ENCODE peak calls at places on chromosomes 3 and 15, in eight cellular contexts. One of them, this sample, is unnamed.
A peak's percentile ranks its signal among the peaks of the same experiment; 100 is the strongest.

GRCh38 chr3:165624761-165625160 is 212.5 kb downstream of the BCHE start:
- DNase-seq in effector memory CD4-positive, alpha-beta T cell: no peak
- DNase-seq in A549: peak; percentile 14
- DNase-seq in thoracic aorta: no peak
- DNase-seq in HAP-1: peak; percentile 10
- DNase-seq in left lung: no peak
- DNase-seq in astrocyte: no peak
- DNase-seq in IMR-90: peak; percentile 50
- DNase-seq in this sample: no peak

GRCh38 chr15:56798639-56799038 is 65.3 kb upstream of the ZNF280D start:
- DNase-seq in effector memory CD4-positive, alpha-beta T cell: no peak
- DNase-seq in A549: no peak
- DNase-seq in thoracic aorta: no peak
- DNase-seq in HAP-1: no peak
- DNase-seq in left lung: no peak
- DNase-seq in astrocyte: no peak
- DNase-seq in IMR-90: peak; percentile 10
- DNase-seq in this sample: no peak

GRCh38 chr3:184568918-184569829 is 7.6 kb downstream of the EPHB3 start:
- DNase-seq in effector memory CD4-positive, alpha-beta T cell: no peak
- DNase-seq in A549: no peak
- DNase-seq in thoracic aorta: peak; percentile 41
- DNase-seq in HAP-1: peak; percentile 86
- DNase-seq in left lung: peak; percentile 88
- DNase-seq in astrocyte: peak; percentile 96
- DNase-seq in IMR-90: peak; percentile 97
- DNase-seq in this sample: peak; percentile 88

GRCh38 chr3:128107809-128108208 is 15.8 kb downstream of the RUVBL1 start:
- DNase-seq in effector memory CD4-positive, alpha-beta T cell: no peak
- DNase-seq in A549: no peak
- DNase-seq in thoracic aorta: no peak
- DNase-seq in HAP-1: no peak
- DNase-seq in left lung: no peak
- DNase-seq in astrocyte: peak; percentile 14
- DNase-seq in IMR-90: peak; percentile 10
- DNase-seq in this sample: no peak

GRCh38 chr3:149339931-149340309 is 6.5 kb upstream of the TM4SF18 start:
- DNase-seq in effector memory CD4-positive, alpha-beta T cell: no peak
- DNase-seq in A549: peak; percentile 98
- DNase-seq in thoracic aorta: peak; percentile 87
- DNase-seq in HAP-1: peak; percentile 13
- DNase-seq in left lung: peak; percentile 80
- DNase-seq in astrocyte: peak; percentile 99
- DNase-seq in IMR-90: peak; percentile 97
- DNase-seq in this sample: peak; percentile 96

GRCh38 chr3:133927543-133928066 is 31.9 kb upstream of the RAB6B start:
- DNase-seq in effector memory CD4-positive, alpha-beta T cell: peak; percentile 62
- DNase-seq in A549: no peak
- DNase-seq in thoracic aorta: no peak
- DNase-seq in HAP-1: peak; percentile 79
- DNase-seq in left lung: no peak
- DNase-seq in astrocyte: no peak
- DNase-seq in IMR-90: no peak
- DNase-seq in this sample: peak; percentile 72

GRCh38 chr15:60589253-60589652 is 110.3 kb upstream of the ICE2 start:
- DNase-seq in effector memory CD4-positive, alpha-beta T cell: no peak
- DNase-seq in A549: no peak
- DNase-seq in thoracic aorta: no peak
- DNase-seq in HAP-1: peak; percentile 53
- DNase-seq in left lung: no peak
- DNase-seq in astrocyte: no peak
- DNase-seq in IMR-90: no peak
- DNase-seq in this sample: no peak

GRCh38 chr3:23629181-23629893 is 176.4 kb upstream of the UBE2E1 start:
- DNase-seq in effector memory CD4-positive, alpha-beta T cell: no peak
- DNase-seq in A549: peak; percentile 62
- DNase-seq in thoracic aorta: no peak
- DNase-seq in HAP-1: no peak
- DNase-seq in left lung: no peak
- DNase-seq in astrocyte: peak; percentile 86
- DNase-seq in IMR-90: peak; percentile 71
- DNase-seq in this sample: no peak

GRCh38 chr3:59118928-59119327 is 69.1 kb upstream of the CFAP20DC start:
- DNase-seq in effector memory CD4-positive, alpha-beta T cell: no peak
- DNase-seq in A549: no peak
- DNase-seq in thoracic aorta: no peak
- DNase-seq in HAP-1: no peak
- DNase-seq in left lung: no peak
- DNase-seq in astrocyte: no peak
- DNase-seq in IMR-90: no peak
- DNase-seq in this sample: no peak

GRCh38 chr15:64686130-64686735 is 89.2 kb downstream of the RBPMS2 start:
- DNase-seq in effector memory CD4-positive, alpha-beta T cell: peak; percentile 8
- DNase-seq in A549: peak; percentile 67
- DNase-seq in thoracic aorta: no peak
- DNase-seq in HAP-1: peak; percentile 76
- DNase-seq in left lung: no peak
- DNase-seq in astrocyte: peak; percentile 18
- DNase-seq in IMR-90: peak; percentile 63
- DNase-seq in this sample: no peak

GRCh38 chr3:124407260-124407659 is 323.0 kb upstream of the UMPS start:
- DNase-seq in effector memory CD4-positive, alpha-beta T cell: no peak
- DNase-seq in A549: no peak
- DNase-seq in thoracic aorta: no peak
- DNase-seq in HAP-1: no peak
- DNase-seq in left lung: no peak
- DNase-seq in astrocyte: peak; percentile 45
- DNase-seq in IMR-90: peak; percentile 87
- DNase-seq in this sample: no peak

GRCh38 chr3:184334470-184335158 is 2.8 kb upstream of the FAM131A start:
- DNase-seq in effector memory CD4-positive, alpha-beta T cell: no peak
- DNase-seq in A549: peak; percentile 48
- DNase-seq in thoracic aorta: no peak
- DNase-seq in HAP-1: no peak
- DNase-seq in left lung: no peak
- DNase-seq in astrocyte: peak; percentile 76
- DNase-seq in IMR-90: peak; percentile 86
- DNase-seq in this sample: no peak

GRCh38 chr3:184737641-184738518 is 26.0 kb upstream of the MAGEF1 start:
- DNase-seq in effector memory CD4-positive, alpha-beta T cell: no peak
- DNase-seq in A549: no peak
- DNase-seq in thoracic aorta: no peak
- DNase-seq in HAP-1: no peak
- DNase-seq in left lung: peak; percentile 34
- DNase-seq in astrocyte: peak; percentile 56
- DNase-seq in IMR-90: peak; percentile 72
- DNase-seq in this sample: no peak

GRCh38 chr3:197752107-197752506 is 2.4 kb downstream of the FYTTD1 start:
- DNase-seq in effector memory CD4-positive, alpha-beta T cell: no peak
- DNase-seq in A549: no peak
- DNase-seq in thoracic aorta: no peak
- DNase-seq in HAP-1: no peak
- DNase-seq in left lung: no peak
- DNase-seq in astrocyte: no peak
- DNase-seq in IMR-90: no peak
- DNase-seq in this sample: no peak

GRCh38 chr3:71752911-71753715 is 542 bp upstream of the GPR27 start:
- DNase-seq in effector memory CD4-positive, alpha-beta T cell: no peak
- DNase-seq in A549: no peak
- DNase-seq in thoracic aorta: no peak
- DNase-seq in HAP-1: no peak
- DNase-seq in left lung: no peak
- DNase-seq in astrocyte: no peak
- DNase-seq in IMR-90: no peak
- DNase-seq in this sample: no peak

GRCh38 chr3:190013943-190014924 is 106.5 kb downstream of the P3H2 start:
- DNase-seq in effector memory CD4-positive, alpha-beta T cell: no peak
- DNase-seq in A549: no peak
- DNase-seq in thoracic aorta: no peak
- DNase-seq in HAP-1: no peak
- DNase-seq in left lung: no peak
- DNase-seq in astrocyte: peak; percentile 68
- DNase-seq in IMR-90: no peak
- DNase-seq in this sample: no peak

GRCh38 chr15:86650084-86650483 is 570.4 kb downstream of the AGBL1 start:
- DNase-seq in effector memory CD4-positive, alpha-beta T cell: no peak
- DNase-seq in A549: peak; percentile 40
- DNase-seq in thoracic aorta: no peak
- DNase-seq in HAP-1: no peak
- DNase-seq in left lung: no peak
- DNase-seq in astrocyte: no peak
- DNase-seq in IMR-90: no peak
- DNase-seq in this sample: no peak

GRCh38 chr3:184727357-184728060 is 15.6 kb upstream of the MAGEF1 start:
- DNase-seq in effector memory CD4-positive, alpha-beta T cell: peak; percentile 8
- DNase-seq in A549: peak; percentile 68
- DNase-seq in thoracic aorta: no peak
- DNase-seq in HAP-1: peak; percentile 84
- DNase-seq in left lung: no peak
- DNase-seq in astrocyte: peak; percentile 52
- DNase-seq in IMR-90: peak; percentile 72
- DNase-seq in this sample: peak; percentile 72

GRCh38 chr15:66662522-66662921 is 39.5 kb upstream of the SMAD6 start:
- DNase-seq in effector memory CD4-positive, alpha-beta T cell: no peak
- DNase-seq in A549: no peak
- DNase-seq in thoracic aorta: no peak
- DNase-seq in HAP-1: no peak
- DNase-seq in left lung: no peak
- DNase-seq in astrocyte: no peak
- DNase-seq in IMR-90: no peak
- DNase-seq in this sample: no peak

GRCh38 chr15:22942877-22943276 is 37.3 kb downstream of the CYFIP1 start:
- DNase-seq in effector memory CD4-positive, alpha-beta T cell: no peak
- DNase-seq in A549: no peak
- DNase-seq in thoracic aorta: no peak
- DNase-seq in HAP-1: no peak
- DNase-seq in left lung: no peak
- DNase-seq in astrocyte: no peak
- DNase-seq in IMR-90: no peak
- DNase-seq in this sample: no peak

GRCh38 chr3:143596957-143597642 is 251.2 kb downstream of the SLC9A9 start:
- DNase-seq in effector memory CD4-positive, alpha-beta T cell: no peak
- DNase-seq in A549: no peak
- DNase-seq in thoracic aorta: no peak
- DNase-seq in HAP-1: no peak
- DNase-seq in left lung: no peak
- DNase-seq in astrocyte: no peak
- DNase-seq in IMR-90: no peak
- DNase-seq in this sample: no peak

GRCh38 chr3:28286595-28286994 is 45.2 kb downstream of the CMC1 start:
- DNase-seq in effector memory CD4-positive, alpha-beta T cell: no peak
- DNase-seq in A549: peak; percentile 51
- DNase-seq in thoracic aorta: no peak
- DNase-seq in HAP-1: no peak
- DNase-seq in left lung: no peak
- DNase-seq in astrocyte: peak; percentile 12
- DNase-seq in IMR-90: peak; percentile 46
- DNase-seq in this sample: no peak

GRCh38 chr3:186722457-186722856 is 5.3 kb downstream of the KNG1 start:
- DNase-seq in effector memory CD4-positive, alpha-beta T cell: no peak
- DNase-seq in A549: peak; percentile 53
- DNase-seq in thoracic aorta: no peak
- DNase-seq in HAP-1: peak; percentile 16
- DNase-seq in left lung: no peak
- DNase-seq in astrocyte: no peak
- DNase-seq in IMR-90: no peak
- DNase-seq in this sample: no peak

GRCh38 chr3:38349684-38350359 is 3.2 kb downstream of the XYLB start:
- DNase-seq in effector memory CD4-positive, alpha-beta T cell: no peak
- DNase-seq in A549: no peak
- DNase-seq in thoracic aorta: no peak
- DNase-seq in HAP-1: no peak
- DNase-seq in left lung: no peak
- DNase-seq in astrocyte: peak; percentile 47
- DNase-seq in IMR-90: peak; percentile 37
- DNase-seq in this sample: peak; percentile 30

GRCh38 chr3:11651900-11652299 is 8.2 kb upstream of the VGLL4 start:
- DNase-seq in effector memory CD4-positive, alpha-beta T cell: no peak
- DNase-seq in A549: no peak
- DNase-seq in thoracic aorta: no peak
- DNase-seq in HAP-1: no peak
- DNase-seq in left lung: no peak
- DNase-seq in astrocyte: no peak
- DNase-seq in IMR-90: peak; percentile 63
- DNase-seq in this sample: no peak

GRCh38 chr15:38192496-38192895 is 60.1 kb upstream of the SPRED1 start:
- DNase-seq in effector memory CD4-positive, alpha-beta T cell: no peak
- DNase-seq in A549: no peak
- DNase-seq in thoracic aorta: no peak
- DNase-seq in HAP-1: no peak
- DNase-seq in left lung: no peak
- DNase-seq in astrocyte: no peak
- DNase-seq in IMR-90: no peak
- DNase-seq in this sample: no peak
- H3K4me1 ChIP-seq in effector memory CD4-positive, alpha-beta T cell: no peaks in the 10 kb centered on the region
- H3K4me1 ChIP-seq in A549: no peaks in the 10 kb centered on the region
- H3K4me1 ChIP-seq in thoracic aorta: no peaks in the 10 kb centered on the region
- H3K4me1 ChIP-seq in HAP-1: peaks cover 10% of the 10 kb centered on the region
- H3K4me1 ChIP-seq in left lung: no peaks in the 10 kb centered on the region
- H3K4me1 ChIP-seq in astrocyte: peaks cover 5% of the 10 kb centered on the region
- H3K4me1 ChIP-seq in IMR-90: no peaks in the 10 kb centered on the region
- H3K4me1 ChIP-seq in this sample: no peaks in the 10 kb centered on the region

GRCh38 chr3:34038131-34038530 is 239.7 kb downstream of the PDCD6IP start:
- DNase-seq in effector memory CD4-positive, alpha-beta T cell: no peak
- DNase-seq in A549: no peak
- DNase-seq in thoracic aorta: no peak
- DNase-seq in HAP-1: no peak
- DNase-seq in left lung: no peak
- DNase-seq in astrocyte: no peak
- DNase-seq in IMR-90: no peak
- DNase-seq in this sample: no peak
- H3K4me1 ChIP-seq in effector memory CD4-positive, alpha-beta T cell: no peaks in the 10 kb centered on the region
- H3K4me1 ChIP-seq in A549: no peaks in the 10 kb centered on the region
- H3K4me1 ChIP-seq in thoracic aorta: no peaks in the 10 kb centered on the region
- H3K4me1 ChIP-seq in HAP-1: no peaks in the 10 kb centered on the region
- H3K4me1 ChIP-seq in left lung: no peaks in the 10 kb centered on the region
- H3K4me1 ChIP-seq in astrocyte: no peaks in the 10 kb centered on the region
- H3K4me1 ChIP-seq in IMR-90: peaks cover 4% of the 10 kb centered on the region
- H3K4me1 ChIP-seq in this sample: no peaks in the 10 kb centered on the region

DNA sequence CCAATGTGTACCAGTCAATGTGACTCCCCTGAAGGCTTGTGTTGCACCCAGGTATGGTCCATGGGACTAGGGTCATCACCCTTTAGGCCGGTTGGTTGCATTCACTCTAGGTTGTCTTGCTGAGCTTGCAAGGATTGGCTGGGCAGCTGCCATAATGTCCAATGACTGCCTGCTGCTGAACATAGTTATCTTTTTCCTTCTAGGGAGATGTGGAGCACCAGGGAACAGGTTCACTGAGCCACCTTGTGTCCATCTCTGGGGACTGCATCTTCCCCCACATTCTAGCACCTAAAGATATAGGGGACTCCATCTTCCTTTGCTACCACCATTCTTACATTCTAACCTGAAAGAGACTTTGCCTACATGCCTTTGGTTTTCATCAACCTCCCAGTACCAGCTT is 580.4 kb upstream of the TBL1XR1 start:
- DNase-seq in effector memory CD4-positive, alpha-beta T cell: no peak
- DNase-seq in A549: peak; percentile 31
- DNase-seq in thoracic aorta: no peak
- DNase-seq in HAP-1: peak; percentile 71
- DNase-seq in left lung: peak; percentile 41
- DNase-seq in astrocyte: no peak
- DNase-seq in IMR-90: peak; percentile 56
- DNase-seq in this sample: no peak
- H3K4me1 ChIP-seq in effector memory CD4-positive, alpha-beta T cell: peaks cover 6% of the 10 kb centered on the region
- H3K4me1 ChIP-seq in A549: peaks cover 5% of the 10 kb centered on the region
- H3K4me1 ChIP-seq in thoracic aorta: peaks cover 36% of the 10 kb centered on the region
- H3K4me1 ChIP-seq in HAP-1: no peaks in the 10 kb centered on the region
- H3K4me1 ChIP-seq in left lung: peaks cover 12% of the 10 kb centered on the region
- H3K4me1 ChIP-seq in astrocyte: peaks cover 18% of the 10 kb centered on the region
- H3K4me1 ChIP-seq in IMR-90: peaks cover 20% of the 10 kb centered on the region
- H3K4me1 ChIP-seq in this sample: peaks cover 38% of the 10 kb centered on the region

GRCh38 chr3:172070269-172070668 is 30.9 kb downstream of the FNDC3B start:
- DNase-seq in effector memory CD4-positive, alpha-beta T cell: no peak
- DNase-seq in A549: no peak
- DNase-seq in thoracic aorta: no peak
- DNase-seq in HAP-1: no peak
- DNase-seq in left lung: no peak
- DNase-seq in astrocyte: no peak
- DNase-seq in IMR-90: no peak
- DNase-seq in this sample: no peak
- H3K4me1 ChIP-seq in effector memory CD4-positive, alpha-beta T cell: no peaks in the 10 kb centered on the region
- H3K4me1 ChIP-seq in A549: peaks cover 91% of the 10 kb centered on the region
- H3K4me1 ChIP-seq in thoracic aorta: peaks cover 58% of the 10 kb centered on the region
- H3K4me1 ChIP-seq in HAP-1: peaks cover 8% of the 10 kb centered on the region
- H3K4me1 ChIP-seq in left lung: peaks cover 37% of the 10 kb centered on the region
- H3K4me1 ChIP-seq in astrocyte: peaks cover 12% of the 10 kb centered on the region
- H3K4me1 ChIP-seq in IMR-90: peaks cover 23% of the 10 kb centered on the region
- H3K4me1 ChIP-seq in this sample: peaks cover 18% of the 10 kb centered on the region